ENCODE peak calls at places on chromosomes 13 and 19, in eight cellular contexts. One of them, this sample, is unnamed.

GRCh38 chr19:29239220-29239776 is 26.3 kb upstream of the UQCRFS1 start:
- DNase-seq in K562: no peak
- DNase-seq in GM23338: no peak
- DNase-seq in SK-N-SH: no peak
- DNase-seq in breast epithelium: no peak
- DNase-seq in transverse colon: no peak
- DNase-seq in HCT116: no peak
- DNase-seq in H1: no peak
- DNase-seq in this sample: no peak

GRCh38 chr19:49338691-49339363 is 3.6 kb downstream of the CD37 start:
- DNase-seq in K562: peak; percentile 98
- DNase-seq in GM23338: peak; percentile 99
- DNase-seq in SK-N-SH: peak; percentile 68
- DNase-seq in breast epithelium: peak; percentile 94
- DNase-seq in transverse colon: peak; percentile 90
- DNase-seq in HCT116: no peak
- DNase-seq in H1: peak; percentile 90
- DNase-seq in this sample: no peak

GRCh38 chr13:111594606-111595005 is 274.2 kb downstream of the TEX29 start:
- DNase-seq in K562: no peak
- DNase-seq in GM23338: no peak
- DNase-seq in SK-N-SH: no peak
- DNase-seq in breast epithelium: no peak
- DNase-seq in transverse colon: no peak
- DNase-seq in HCT116: no peak
- DNase-seq in H1: no peak
- DNase-seq in this sample: no peak

GRCh38 chr19:48308695-48309586 is 16.4 kb upstream of the EMP3 start:
- DNase-seq in K562: peak; percentile 35
- DNase-seq in GM23338: peak; percentile 61
- DNase-seq in SK-N-SH: no peak
- DNase-seq in breast epithelium: no peak
- DNase-seq in transverse colon: no peak
- DNase-seq in HCT116: no peak
- DNase-seq in H1: no peak
- DNase-seq in this sample: no peak

GRCh38 chr19:38729653-38730469 is 14.4 kb downstream of the CAPN12 start:
- DNase-seq in K562: peak; percentile 67
- DNase-seq in GM23338: peak; percentile 91
- DNase-seq in SK-N-SH: peak; percentile 91
- DNase-seq in breast epithelium: peak; percentile 55
- DNase-seq in transverse colon: peak; percentile 80
- DNase-seq in HCT116: peak; percentile 24
- DNase-seq in H1: peak; percentile 54
- DNase-seq in this sample: peak; percentile 66

GRCh38 chr13:27341616-27342015 is 71.0 kb downstream of the RASL11A start:
- DNase-seq in K562: peak; percentile 17
- DNase-seq in GM23338: peak; percentile 15
- DNase-seq in SK-N-SH: no peak
- DNase-seq in breast epithelium: no peak
- DNase-seq in transverse colon: no peak
- DNase-seq in HCT116: no peak
- DNase-seq in H1: no peak
- DNase-seq in this sample: no peak

GRCh38 chr19:54684537-54684936 is 21.8 kb downstream of the LILRB4 start:
- DNase-seq in K562: peak; percentile 50
- DNase-seq in GM23338: peak; percentile 52
- DNase-seq in SK-N-SH: no peak
- DNase-seq in breast epithelium: no peak
- DNase-seq in transverse colon: no peak
- DNase-seq in HCT116: no peak
- DNase-seq in H1: no peak
- DNase-seq in this sample: peak; percentile 59

GRCh38 chr13:33870046-33870668 is 52.2 kb downstream of the RFC3 start:
- DNase-seq in K562: no peak
- DNase-seq in GM23338: no peak
- DNase-seq in SK-N-SH: no peak
- DNase-seq in breast epithelium: no peak
- DNase-seq in transverse colon: no peak
- DNase-seq in HCT116: no peak
- DNase-seq in H1: no peak
- DNase-seq in this sample: no peak

GRCh38 chr13:98653471-98653985 is 76.6 kb upstream of the STK24 start:
- DNase-seq in K562: peak; percentile 65
- DNase-seq in GM23338: peak; percentile 95
- DNase-seq in SK-N-SH: peak; percentile 84
- DNase-seq in breast epithelium: peak; percentile 78
- DNase-seq in transverse colon: peak; percentile 88
- DNase-seq in HCT116: peak; percentile 85
- DNase-seq in H1: peak; percentile 77
- DNase-seq in this sample: peak; percentile 16

GRCh38 chr13:98656223-98656622 is 79.3 kb upstream of the STK24 start:
- DNase-seq in K562: no peak
- DNase-seq in GM23338: no peak
- DNase-seq in SK-N-SH: no peak
- DNase-seq in breast epithelium: no peak
- DNase-seq in transverse colon: no peak
- DNase-seq in HCT116: no peak
- DNase-seq in H1: no peak
- DNase-seq in this sample: no peak

GRCh38 chr13:98657506-98658085 is 80.7 kb upstream of the STK24 start:
- DNase-seq in K562: no peak
- DNase-seq in GM23338: no peak
- DNase-seq in SK-N-SH: peak; percentile 48
- DNase-seq in breast epithelium: no peak
- DNase-seq in transverse colon: no peak
- DNase-seq in HCT116: no peak
- DNase-seq in H1: no peak
- DNase-seq in this sample: no peak

GRCh38 chr13:98652721-98653470 is 76.0 kb upstream of the STK24 start:
- DNase-seq in K562: no peak
- DNase-seq in GM23338: no peak
- DNase-seq in SK-N-SH: no peak
- DNase-seq in breast epithelium: no peak
- DNase-seq in transverse colon: no peak
- DNase-seq in HCT116: no peak
- DNase-seq in H1: no peak
- DNase-seq in this sample: no peak

GRCh38 chr13:98658131-98658530 is 81.2 kb upstream of the STK24 start:
- DNase-seq in K562: no peak
- DNase-seq in GM23338: no peak
- DNase-seq in SK-N-SH: no peak
- DNase-seq in breast epithelium: no peak
- DNase-seq in transverse colon: peak; percentile 49
- DNase-seq in HCT116: no peak
- DNase-seq in H1: no peak
- DNase-seq in this sample: no peak
- TF ChIP-seq POLR2AphosphoS5 in K562: no peak
- TF ChIP-seq POLR2AphosphoS5 in GM23338: no peak
- TF ChIP-seq POLR2AphosphoS5 in SK-N-SH: no peak
- TF ChIP-seq POLR2AphosphoS5 in breast epithelium: no peak
- TF ChIP-seq POLR2AphosphoS5 in transverse colon: no peak
- TF ChIP-seq POLR2AphosphoS5 in HCT116: no peak
- TF ChIP-seq POLR2AphosphoS5 in H1: no peak
- TF ChIP-seq POLR2AphosphoS5 in this sample: no peak

GRCh38 chr19:51097166-51097736 is 11.0 kb downstream of the CTU1 start:
- DNase-seq in K562: peak; percentile 74
- DNase-seq in GM23338: peak; percentile 83
- DNase-seq in SK-N-SH: peak; percentile 76
- DNase-seq in breast epithelium: peak; percentile 57
- DNase-seq in transverse colon: peak; percentile 61
- DNase-seq in HCT116: peak; percentile 31
- DNase-seq in H1: no peak
- DNase-seq in this sample: no peak

GRCh38 chr19:51093510-51094345 is 11.0 kb upstream of the KLK14 start:
- DNase-seq in K562: no peak
- DNase-seq in GM23338: no peak
- DNase-seq in SK-N-SH: no peak
- DNase-seq in breast epithelium: no peak
- DNase-seq in transverse colon: no peak
- DNase-seq in HCT116: no peak
- DNase-seq in H1: no peak
- DNase-seq in this sample: no peak

GRCh38 chr19:51093066-51093465 is 10.4 kb upstream of the KLK14 start:
- DNase-seq in K562: no peak
- DNase-seq in GM23338: no peak
- DNase-seq in SK-N-SH: no peak
- DNase-seq in breast epithelium: peak; percentile 35
- DNase-seq in transverse colon: no peak
- DNase-seq in HCT116: no peak
- DNase-seq in H1: no peak
- DNase-seq in this sample: no peak

GRCh38 chr19:51096473-51097165 is 11.6 kb downstream of the CTU1 start:
- DNase-seq in K562: no peak
- DNase-seq in GM23338: peak; percentile 57
- DNase-seq in SK-N-SH: no peak
- DNase-seq in breast epithelium: no peak
- DNase-seq in transverse colon: no peak
- DNase-seq in HCT116: peak; percentile 21
- DNase-seq in H1: no peak
- DNase-seq in this sample: no peak

DNA sequence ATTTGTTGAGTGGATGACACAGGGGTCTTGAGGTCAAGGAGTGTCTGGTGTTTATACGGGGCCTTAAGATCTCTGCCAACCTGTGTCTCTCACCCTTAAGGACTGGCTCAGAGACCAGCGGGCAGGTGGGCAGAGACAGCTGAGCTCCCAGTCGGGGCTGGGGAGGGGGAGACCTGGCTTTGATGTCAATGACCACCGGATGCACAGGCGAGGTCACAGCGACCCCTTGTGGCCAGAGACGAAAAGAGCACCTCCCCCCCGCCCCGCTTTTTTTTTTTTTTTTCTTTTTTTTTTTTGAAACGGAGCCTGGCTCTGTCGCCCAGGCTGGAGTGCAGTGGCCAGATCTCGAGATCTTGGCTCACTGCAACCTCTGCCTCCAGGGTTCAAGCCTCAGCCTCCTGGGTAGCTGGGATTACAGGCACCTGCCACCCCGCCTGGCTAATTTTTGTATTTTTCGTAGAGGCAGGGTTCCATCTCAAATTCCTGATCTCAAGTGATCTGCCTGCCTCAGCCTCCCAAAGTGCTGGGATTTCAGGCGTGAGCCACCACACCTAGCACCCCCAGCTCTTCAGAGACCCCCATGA is 12.1 kb upstream of the KLK14 start:
- DNase-seq in K562: peak; percentile 85
- DNase-seq in GM23338: peak; percentile 77
- DNase-seq in SK-N-SH: peak; percentile 89
- DNase-seq in breast epithelium: no peak
- DNase-seq in transverse colon: no peak
- DNase-seq in HCT116: no peak
- DNase-seq in H1: no peak
- DNase-seq in this sample: peak; percentile 32
- H3K27ac ChIP-seq in K562: no peak overlapping the region
- H3K27ac ChIP-seq in GM23338: no peak overlapping the region
- H3K27ac ChIP-seq in SK-N-SH: no peak overlapping the region
- H3K27ac ChIP-seq in breast epithelium: no peak overlapping the region
- H3K27ac ChIP-seq in transverse colon: no peak overlapping the region
- H3K27ac ChIP-seq in HCT116: no peak overlapping the region
- H3K27ac ChIP-seq in H1: no peak overlapping the region
- H3K27ac ChIP-seq in this sample: no peak overlapping the region

DNA sequence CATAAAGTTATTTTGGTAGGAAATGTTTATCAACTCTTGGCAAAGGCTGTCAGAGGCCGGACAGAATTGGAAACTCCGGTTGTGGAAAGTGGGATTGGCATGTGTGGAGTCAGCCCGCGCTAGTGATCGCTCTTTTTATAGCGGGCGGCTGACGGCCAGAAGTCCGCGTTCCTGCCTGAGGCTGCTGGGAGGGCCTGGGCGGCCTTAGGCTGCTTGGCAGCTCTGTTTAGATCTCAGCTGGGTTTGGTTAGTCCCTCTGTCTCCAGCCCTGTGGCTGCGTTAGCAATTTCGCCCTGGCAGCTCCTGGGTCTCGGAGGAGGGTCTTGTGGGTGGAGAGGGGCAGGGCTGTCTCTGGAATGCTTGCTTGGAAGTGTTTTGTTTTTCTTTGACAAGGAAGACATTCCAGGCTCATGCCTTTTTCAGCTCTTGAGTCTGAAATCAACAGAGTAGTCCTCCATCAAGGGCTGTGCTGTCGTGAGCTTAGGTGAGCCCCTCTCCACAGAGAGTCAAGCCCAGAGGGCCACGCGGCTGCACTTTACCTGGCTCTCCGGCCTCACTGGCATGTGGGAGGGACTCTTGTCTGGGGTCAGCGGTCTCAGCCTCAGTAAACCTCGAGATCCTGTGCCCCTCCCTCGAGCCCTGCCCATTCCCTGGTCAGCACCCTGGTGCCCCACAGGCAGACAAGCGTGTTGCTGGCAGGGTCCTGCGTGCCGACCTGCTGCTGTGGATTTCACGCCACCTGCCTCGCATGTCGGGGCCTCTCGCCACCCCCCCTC is 22.5 kb downstream of the DOT1L start:
- DNase-seq in K562: no peak
- DNase-seq in GM23338: no peak
- DNase-seq in SK-N-SH: no peak
- DNase-seq in breast epithelium: peak; percentile 47
- DNase-seq in transverse colon: peak; percentile 69
- DNase-seq in HCT116: no peak
- DNase-seq in H1: no peak
- DNase-seq in this sample: no peak
- TF ChIP-seq POLR2AphosphoS5 in K562: no peak
- TF ChIP-seq POLR2AphosphoS5 in GM23338: no peak
- TF ChIP-seq POLR2AphosphoS5 in SK-N-SH: no peak
- TF ChIP-seq POLR2AphosphoS5 in breast epithelium: peak; percentile 13
- TF ChIP-seq POLR2AphosphoS5 in transverse colon: peak; percentile 62
- TF ChIP-seq POLR2AphosphoS5 in HCT116: no peak
- TF ChIP-seq POLR2AphosphoS5 in H1: no peak
- TF ChIP-seq POLR2AphosphoS5 in this sample: no peak

DNA sequence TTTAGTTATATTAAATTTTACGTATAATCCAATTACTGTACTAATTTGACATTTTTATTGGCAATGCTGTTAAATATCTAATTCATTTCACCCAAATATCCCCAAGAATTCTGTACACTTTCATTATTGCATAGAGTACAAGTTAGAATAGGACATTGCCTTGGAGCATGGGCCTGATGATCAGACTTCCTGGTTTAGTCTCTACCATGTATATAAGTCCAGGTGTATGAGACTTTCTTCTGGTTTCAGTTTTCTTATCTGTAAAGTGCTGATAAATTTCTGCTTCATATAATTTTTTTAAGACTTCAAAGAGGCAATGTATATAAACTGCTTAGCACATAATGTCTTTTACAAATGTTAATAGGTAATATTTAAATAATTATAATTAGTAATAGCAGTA is 179.4 kb downstream of the KLF12 start:
- DNase-seq in K562: no peak
- DNase-seq in GM23338: no peak
- DNase-seq in SK-N-SH: no peak
- DNase-seq in breast epithelium: no peak
- DNase-seq in transverse colon: no peak
- DNase-seq in HCT116: no peak
- DNase-seq in H1: no peak
- DNase-seq in this sample: no peak
- H3K27ac ChIP-seq in K562: no peak overlapping the region
- H3K27ac ChIP-seq in GM23338: no peak overlapping the region
- H3K27ac ChIP-seq in SK-N-SH: no peak overlapping the region
- H3K27ac ChIP-seq in breast epithelium: no peak overlapping the region
- H3K27ac ChIP-seq in transverse colon: no peak overlapping the region
- H3K27ac ChIP-seq in HCT116: no peak overlapping the region
- H3K27ac ChIP-seq in H1: no peak overlapping the region
- H3K27ac ChIP-seq in this sample: no peak overlapping the region

GRCh38 chr19:17264641-17264979 is at the start of gene USHBP1:
- DNase-seq in K562: no peak
- DNase-seq in GM23338: peak; percentile 93
- DNase-seq in SK-N-SH: no peak
- DNase-seq in breast epithelium: no peak
- DNase-seq in transverse colon: no peak
- DNase-seq in HCT116: no peak
- DNase-seq in H1: no peak
- DNase-seq in this sample: no peak
- TF ChIP-seq POLR2AphosphoS5 in K562: no peak
- TF ChIP-seq POLR2AphosphoS5 in GM23338: peak; percentile 32
- TF ChIP-seq POLR2AphosphoS5 in SK-N-SH: no peak
- TF ChIP-seq POLR2AphosphoS5 in breast epithelium: no peak
- TF ChIP-seq POLR2AphosphoS5 in transverse colon: no peak
- TF ChIP-seq POLR2AphosphoS5 in HCT116: no peak
- TF ChIP-seq POLR2AphosphoS5 in H1: no peak
- TF ChIP-seq POLR2AphosphoS5 in this sample: no peak

This sample was measured in HL-60.